ENCODE peak calls at places on chromosomes 6 and 20, in five cellular contexts. T is HepG2, W is H9, C is hepatocyte, I is PC-9. H is an unnamed sample.

GRCh38 chr6:39530201-39530759 is 194.9 kb downstream of the KIF6 start:
- DNase-seq in T (no peak), W (no peak), C (peak; percentile 16), I (no peak), H (no peak)

GRCh38 chr6:44672838-44673237 is 285.3 kb downstream of the CDC5L start:
- DNase-seq in T (no peak), W (peak; percentile 27), C (no peak), I (peak; percentile 78), H (no peak)

GRCh38 chr6:30647802-30648460 is 998 bp downstream of the C6orf136 start:
- DNase-seq in T (no peak), W (no peak), C (no peak), I (no peak), H (no peak)

GRCh38 chr20:39983183-39983582 is 705.9 kb downstream of the MAFB start:
- DNase-seq in T (no peak), W (no peak), C (no peak), I (no peak), H (no peak)

GRCh38 chr20:44069203-44069931 is 117.6 kb downstream of the JPH2 start:
- DNase-seq in T (no peak), W (no peak), C (no peak), I (no peak), H (peak; percentile 66)

GRCh38 chr6:10578718-10579117 is 57.6 kb downstream of the GCNT2 start:
- DNase-seq in T (no peak), W (no peak), C (no peak), I (no peak), H (no peak)

GRCh38 chr20:53706008-53706481 is 112.4 kb upstream of the ZNF217 start:
- DNase-seq in T (no peak), W (no peak), C (no peak), I (peak; percentile 62), H (peak; percentile 55)

GRCh38 chr6:53544050-53544499 is 826 bp downstream of the GCLC start:
- DNase-seq in T (no peak), W (no peak), C (peak; percentile 37), I (no peak), H (peak; percentile 83)

GRCh38 chr6:143773503-143773902 is 69.6 kb upstream of the LTV1 start:
- DNase-seq in T (no peak), W (no peak), C (no peak), I (no peak), H (no peak)

GRCh38 chr20:761418-762381 is 6.6 kb downstream of the SLC52A3 start:
- DNase-seq in T (no peak), W (no peak), C (no peak), I (no peak), H (no peak)

GRCh38 chr20:45340236-45340847 is 7.9 kb downstream of the SDC4 start:
- DNase-seq in T (peak; percentile 92), W (no peak), C (peak; percentile 32), I (peak; percentile 58), H (no peak)

GRCh38 chr6:119079288-119079809 is 885 bp upstream of the FAM184A start:
- DNase-seq in T (no peak), W (no peak), C (peak; percentile 30), I (peak; percentile 43), H (peak; percentile 91)

GRCh38 chr6:130033999-130034814 is 15.8 kb downstream of the L3MBTL3 start:
- DNase-seq in T (no peak), W (no peak), C (peak; percentile 54), I (no peak), H (peak; percentile 72)

GRCh38 chr20:8250539-8251200 is 118.6 kb downstream of the PLCB1 start:
- DNase-seq in T (peak; percentile 100), W (no peak), C (no peak), I (no peak), H (no peak)

GRCh38 chr6:147561742-147562141 is 53.3 kb downstream of the SAMD5 start:
- DNase-seq in T (no peak), W (no peak), C (no peak), I (no peak), H (no peak)

GRCh38 chr20:52230406-52230805 is 38.8 kb upstream of the ZFP64 start:
- DNase-seq in T (no peak), W (no peak), C (peak; percentile 27), I (no peak), H (no peak)

GRCh38 chr20:45548410-45548809 is 1.2 kb upstream of the EPPIN start:
- DNase-seq in T (no peak), W (no peak), C (no peak), I (no peak), H (no peak)

GRCh38 chr20:35478804-35479472 is 23.5 kb downstream of the CEP250 start:
- DNase-seq in T (peak; percentile 77), W (peak; percentile 60), C (no peak), I (no peak), H (no peak)

GRCh38 chr6:148738939-148739821 is 7.7 kb upstream of the UST start:
- DNase-seq in T (no peak), W (no peak), C (no peak), I (no peak), H (no peak)

GRCh38 chr20:36839150-36839549 is 36.8 kb upstream of the TLDC2 start:
- DNase-seq in T (no peak), W (no peak), C (no peak), I (no peak), H (peak; percentile 4)

GRCh38 chr6:19551611-19552010 is 285.6 kb upstream of the ID4 start:
- DNase-seq in T (no peak), W (no peak), C (no peak), I (peak; percentile 78), H (no peak)

GRCh38 chr6:26025894-26026832 is 61.1 kb upstream of the HFE start:
- DNase-seq in T (peak; percentile 97), W (peak; percentile 96), C (peak; percentile 98), I (peak; percentile 92), H (no peak)

GRCh38 chr6:144646066-144646800 is 361.1 kb downstream of the UTRN start:
- DNase-seq in T (no peak), W (no peak), C (no peak), I (no peak), H (no peak)

GRCh38 chr20:19026121-19026878 is 186.1 kb upstream of the SLC24A3 start:
- DNase-seq in T (no peak), W (no peak), C (peak; percentile 21), I (no peak), H (peak; percentile 36)

GRCh38 chr6:139588076-139588639 is 213.7 kb upstream of the CITED2 start:
- DNase-seq in T (peak; percentile 30), W (no peak), C (peak; percentile 21), I (peak; percentile 99), H (no peak)

GRCh38 chr6:152720964-152721363 is 23.3 kb downstream of the MYCT1 start:
- DNase-seq in T (no peak), W (no peak), C (no peak), I (no peak), H (no peak)

GRCh38 chr6:18360188-18360587 is 27.0 kb upstream of the RNF144B start:
- DNase-seq in T (no peak), W (no peak), C (no peak), I (no peak), H (no peak)

GRCh38 chr20:2871111-2871465 is 2.2 kb upstream of the PTPRA start:
- DNase-seq in T (no peak), W (no peak), C (no peak), I (no peak), H (peak; percentile 53)

GRCh38 chr20:57619053-57619831 is 984 bp downstream of the ZBP1 start:
- DNase-seq in T (no peak), W (no peak), C (no peak), I (no peak), H (no peak)

GRCh38 chr20:8033447-8033846 is 13.9 kb upstream of the TMX4 start:
- DNase-seq in T (no peak), W (no peak), C (no peak), I (no peak), H (no peak)

GRCh38 chr6:119717942-119718341 is 368.4 kb upstream of the MAN1A1 start:
- DNase-seq in T (no peak), W (no peak), C (no peak), I (peak; percentile 99), H (no peak)

GRCh38 chr20:10916312-10916711 is 242.5 kb upstream of the JAG1 start:
- DNase-seq in T (no peak), W (no peak), C (no peak), I (no peak), H (no peak)

GRCh38 chr20:57474191-57474590 is 50.7 kb downstream of the CTCFL start:
- DNase-seq in T (no peak), W (no peak), C (no peak), I (no peak), H (peak; percentile 15)

GRCh38 chr6:21856844-21857243 is 263.3 kb downstream of the SOX4 start:
- DNase-seq in T (no peak), W (no peak), C (no peak), I (no peak), H (no peak)

GRCh38 chr20:6026051-6026450 is 27.8 kb downstream of the LRRN4 start:
- DNase-seq in T (no peak), W (no peak), C (no peak), I (no peak), H (no peak)

GRCh38 chr6:48429021-48429420 is 318.0 kb upstream of the PTCHD4 start:
- DNase-seq in T (no peak), W (no peak), C (no peak), I (no peak), H (no peak)

GRCh38 chr6:157181649-157182048 is 141.7 kb downstream of the TMEM242 start:
- DNase-seq in T (peak; percentile 10), W (no peak), C (peak; percentile 64), I (peak; percentile 82), H (no peak)
- H4K20me1 ChIP-seq in T (no peaks in the 10 kb centered on the region), W (no peaks in the 10 kb centered on the region), C (peaks cover 2% of the 10 kb centered on the region), I (no peaks in the 10 kb centered on the region), H (no peaks in the 10 kb centered on the region)

DNA sequence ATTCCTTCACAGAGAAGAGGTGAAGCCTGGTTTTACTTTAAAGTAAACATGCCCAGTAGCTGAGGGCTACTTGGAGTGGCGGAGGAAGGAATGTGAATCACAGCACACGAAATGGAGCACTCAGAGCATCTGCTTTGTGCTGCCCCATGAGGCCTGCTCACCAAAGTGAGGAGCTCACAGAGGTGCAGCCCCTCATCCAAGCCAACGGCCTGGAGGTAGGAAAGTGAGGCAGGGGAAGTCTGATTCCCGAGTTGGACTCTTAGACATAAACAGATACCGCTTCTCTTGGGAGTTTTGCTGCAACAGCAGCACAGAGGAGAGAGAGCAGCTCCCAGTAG is 3.6 kb downstream of the YTHDF1 start:
- DNase-seq in T (no peak), W (no peak), C (no peak), I (no peak), H (peak; percentile 92)
- H4K20me1 ChIP-seq in T (peaks cover 72% of the 10 kb centered on the region), W (peaks cover 3% of the 10 kb centered on the region), C (peaks cover 83% of the 10 kb centered on the region), I (peaks cover 74% of the 10 kb centered on the region), H (peaks cover 70% of the 10 kb centered on the region)

GRCh38 chr20:17947474-17947815 is 21.1 kb downstream of the SNX5 start:
- DNase-seq in T (no peak), W (no peak), C (no peak), I (no peak), H (no peak)
- H4K20me1 ChIP-seq in T (peaks cover 23% of the 10 kb centered on the region), W (no peaks in the 10 kb centered on the region), C (no peaks in the 10 kb centered on the region), I (peaks cover 50% of the 10 kb centered on the region), H (peaks cover 3% of the 10 kb centered on the region)

GRCh38 chr6:158565122-158565429 is 5.2 kb downstream of the TMEM181 start:
- DNase-seq in T (no peak), W (no peak), C (no peak), I (no peak), H (peak; percentile 1)
- H4K20me1 ChIP-seq in T (peaks cover 83% of the 10 kb centered on the region), W (no peaks in the 10 kb centered on the region), C (peaks cover 55% of the 10 kb centered on the region), I (peaks cover 38% of the 10 kb centered on the region), H (peaks cover 80% of the 10 kb centered on the region)

H was measured in osteoblast.